ENCODE peak calls at places on chromosomes 1 and 21, in four cellular contexts. One of them, this sample, is unnamed.

GRCh38 chr1:227797612-227798011 is 17.9 kb upstream of the PRSS38 start:
- DNase-seq in endothelial cell: no peak
- DNase-seq in A549: no peak
- DNase-seq in GM20000: no peak
- DNase-seq in this sample: no peak

GRCh38 chr1:52056937-52057231 is 789 bp downstream of the BTF3L4 start:
- DNase-seq in endothelial cell: no peak
- DNase-seq in GM20000: no peak
- DNase-seq in A549: no peak
- DNase-seq in this sample: no peak

GRCh38 chr1:100292711-100293110 is 26.7 kb downstream of the RTCA start:
- DNase-seq in GM20000: no peak
- DNase-seq in A549: no peak
- DNase-seq in endothelial cell: no peak
- DNase-seq in this sample: no peak

GRCh38 chr1:207282049-207282448 is 39.4 kb upstream of the CD55 start:
- DNase-seq in A549: no peak
- DNase-seq in endothelial cell: no peak
- DNase-seq in GM20000: no peak
- DNase-seq in this sample: no peak

GRCh38 chr1:234608720-234609527 is 1.1 kb downstream of the IRF2BP2 start:
- DNase-seq in A549: peak
- DNase-seq in endothelial cell: peak
- DNase-seq in GM20000: peak
- DNase-seq in this sample: peak

GRCh38 chr1:234546890-234547788 is 62.8 kb downstream of the IRF2BP2 start:
- DNase-seq in endothelial cell: no peak
- DNase-seq in A549: no peak
- DNase-seq in GM20000: no peak
- DNase-seq in this sample: no peak

GRCh38 chr1:199619202-199619601 is 408.3 kb upstream of the NR5A2 start:
- DNase-seq in endothelial cell: no peak
- DNase-seq in GM20000: no peak
- DNase-seq in A549: no peak
- DNase-seq in this sample: no peak

GRCh38 chr1:15557594-15557993 is 27.3 kb downstream of the AGMAT start:
- DNase-seq in endothelial cell: no peak
- DNase-seq in GM20000: no peak
- DNase-seq in A549: no peak
- DNase-seq in this sample: no peak

GRCh38 chr1:195714248-195714647 is 894.0 kb downstream of the KCNT2 start:
- DNase-seq in endothelial cell: no peak
- DNase-seq in GM20000: no peak
- DNase-seq in A549: no peak
- DNase-seq in this sample: no peak

GRCh38 chr1:8437286-8437685 is 119.4 kb downstream of the SLC45A1 start:
- DNase-seq in A549: no peak
- DNase-seq in endothelial cell: no peak
- DNase-seq in GM20000: no peak
- DNase-seq in this sample: no peak

GRCh38 chr1:63442141-63442475 is 74.7 kb downstream of the ALG6 start:
- DNase-seq in A549: no peak
- DNase-seq in endothelial cell: no peak
- DNase-seq in GM20000: no peak
- DNase-seq in this sample: no peak

GRCh38 chr21:46226920-46227599 is 1.5 kb downstream of the LSS start:
- DNase-seq in endothelial cell: no peak
- DNase-seq in GM20000: peak
- DNase-seq in A549: no peak
- DNase-seq in this sample: peak

GRCh38 chr1:56910441-56910985 is 55.3 kb downstream of the C8B start:
- DNase-seq in A549: no peak
- DNase-seq in endothelial cell: no peak
- DNase-seq in GM20000: no peak
- DNase-seq in this sample: no peak

GRCh38 chr21:39220150-39220549 is 36.9 kb upstream of the PSMG1 start:
- DNase-seq in GM20000: no peak
- DNase-seq in A549: no peak
- DNase-seq in endothelial cell: no peak
- DNase-seq in this sample: no peak

GRCh38 chr1:240946926-240947325 is 335.0 kb upstream of the GREM2 start:
- DNase-seq in endothelial cell: peak
- DNase-seq in A549: peak
- DNase-seq in GM20000: peak
- DNase-seq in this sample: peak

GRCh38 chr1:159946242-159947187 is 1.1 kb upstream of the IGSF9 start:
- DNase-seq in A549: no peak
- DNase-seq in GM20000: peak
- DNase-seq in endothelial cell: no peak
- DNase-seq in this sample: no peak

DNA sequence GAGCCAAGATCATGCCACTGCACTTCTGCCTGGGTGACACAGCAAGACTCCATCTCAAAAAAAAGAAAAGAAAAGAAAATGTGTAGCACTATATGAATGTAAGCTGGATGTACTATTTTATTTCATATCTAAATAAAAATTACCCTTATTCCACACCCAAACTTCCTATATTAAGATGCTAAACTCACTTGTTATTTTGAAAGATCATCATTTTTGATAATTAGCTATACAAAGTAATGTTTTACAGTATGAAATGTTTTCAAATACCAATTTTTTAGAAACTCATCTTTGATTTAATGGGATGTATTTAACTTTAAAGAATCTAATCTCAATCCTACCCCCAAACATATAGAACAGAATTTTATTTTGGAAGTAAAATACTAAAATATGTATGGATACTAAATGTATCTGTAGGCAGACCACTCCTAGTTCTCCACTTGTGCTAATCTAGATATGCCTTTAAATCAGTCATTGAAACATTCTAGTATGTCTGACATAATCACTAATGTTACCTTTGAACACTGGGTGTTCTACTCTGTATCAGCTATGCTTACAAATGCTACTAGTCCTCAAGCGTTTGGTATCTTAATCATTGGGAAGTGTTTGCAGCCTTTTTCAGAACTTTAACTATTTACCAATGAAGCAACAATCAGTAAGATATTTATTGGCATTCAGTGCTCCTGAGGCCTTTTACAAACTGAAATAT is 12.9 kb downstream of the MIER1 start:
- DNase-seq in A549: no peak
- DNase-seq in endothelial cell: no peak
- DNase-seq in GM20000: no peak
- DNase-seq in this sample: no peak
- TF ChIP-seq CTCF in A549: no peak
- TF ChIP-seq CTCF in endothelial cell: no peak
- TF ChIP-seq CTCF in GM20000: no peak
- TF ChIP-seq CTCF in this sample: no peak

DNA sequence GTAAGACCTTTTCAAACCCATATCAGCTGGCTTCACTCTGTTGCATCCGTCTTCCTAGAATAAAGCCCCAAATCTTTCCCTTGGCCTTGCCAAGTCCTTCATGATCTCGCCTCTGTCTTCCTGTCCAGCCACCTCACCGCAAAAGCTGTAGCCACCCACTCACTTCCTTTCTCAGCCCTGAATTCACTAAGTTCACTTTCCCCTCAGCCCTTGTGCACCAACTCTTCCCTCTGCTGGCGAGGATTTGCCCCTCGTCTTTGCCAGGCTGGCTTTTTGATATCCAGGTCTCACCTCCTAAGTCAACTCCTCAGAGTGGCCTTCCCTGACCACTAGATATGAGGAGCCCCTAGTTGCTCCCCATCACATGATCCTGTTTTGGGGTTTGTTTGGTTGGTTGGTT is 3.9 kb upstream of the COL16A1 start:
- DNase-seq in GM20000: peak
- DNase-seq in A549: no peak
- DNase-seq in endothelial cell: no peak
- DNase-seq in this sample: peak
- TF ChIP-seq CTCF in GM20000: peak
- TF ChIP-seq CTCF in A549: no peak
- TF ChIP-seq CTCF in endothelial cell: no peak
- TF ChIP-seq CTCF in this sample: peak

GRCh38 chr1:114671011-114671938 is 1.4 kb upstream of the DENND2C start:
- DNase-seq in A549: peak
- DNase-seq in endothelial cell: no peak
- DNase-seq in GM20000: peak
- DNase-seq in this sample: peak
- TF ChIP-seq CTCF in A549: peak
- TF ChIP-seq CTCF in endothelial cell: peak
- TF ChIP-seq CTCF in GM20000: no peak
- TF ChIP-seq CTCF in this sample: peak

DNA sequence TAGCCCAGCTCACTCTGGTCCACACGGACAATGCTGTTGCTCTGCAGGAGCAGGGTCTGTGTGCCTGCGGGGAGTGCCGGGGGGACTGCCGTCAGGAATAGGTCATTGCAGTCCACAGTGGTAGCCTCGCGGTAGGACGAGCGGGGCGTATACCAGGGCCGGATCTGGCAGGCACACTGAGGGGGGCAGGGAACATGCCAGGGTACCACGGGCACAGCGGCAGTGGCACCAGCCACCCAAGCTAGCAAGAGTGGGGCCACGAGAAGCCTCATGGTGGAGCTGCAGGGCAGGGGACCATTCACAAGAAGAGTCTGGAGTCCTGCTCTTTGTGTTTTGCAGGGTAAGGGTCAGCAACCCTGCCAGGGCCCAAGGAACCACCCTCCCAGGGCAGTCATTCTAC is 65.8 kb downstream of the LRRN2 start:
- DNase-seq in GM20000: no peak
- DNase-seq in A549: no peak
- DNase-seq in endothelial cell: no peak
- DNase-seq in this sample: no peak
- TF ChIP-seq CTCF in GM20000: no peak
- TF ChIP-seq CTCF in A549: no peak
- TF ChIP-seq CTCF in endothelial cell: no peak
- TF ChIP-seq CTCF in this sample: no peak

DNA sequence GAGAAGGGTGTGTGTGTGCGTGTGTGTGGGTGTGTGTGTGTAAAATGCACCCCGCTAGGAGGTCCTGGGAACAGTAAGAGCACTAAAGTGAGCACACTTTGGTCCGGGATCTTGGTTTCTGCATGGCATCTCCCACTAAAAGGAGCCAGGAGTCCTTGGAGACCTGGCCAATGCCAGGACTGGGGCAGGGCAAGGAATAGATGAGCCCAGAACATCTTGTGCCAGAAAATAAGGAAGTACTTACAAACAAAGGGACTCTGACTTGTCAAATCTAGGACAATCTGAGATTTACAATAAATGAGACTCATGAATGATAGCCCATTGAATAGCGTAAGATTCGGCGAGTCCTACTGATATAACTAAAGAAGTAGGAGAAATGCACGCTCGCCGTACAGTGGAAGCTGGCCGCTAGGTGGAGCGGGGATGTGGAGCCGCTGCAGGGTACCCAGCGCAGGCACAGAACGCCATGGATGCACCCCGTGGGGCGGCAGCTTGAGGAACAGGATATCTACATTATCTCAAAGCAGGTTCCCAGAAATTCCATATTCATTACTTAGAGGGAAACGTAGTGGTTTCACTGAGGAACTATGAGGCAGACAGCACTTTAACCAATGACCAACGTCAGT is 7.1 kb downstream of the SLC37A1 start:
- DNase-seq in endothelial cell: peak
- DNase-seq in GM20000: no peak
- DNase-seq in A549: no peak
- DNase-seq in this sample: no peak
- TF ChIP-seq CTCF in endothelial cell: peak
- TF ChIP-seq CTCF in GM20000: no peak
- TF ChIP-seq CTCF in A549: no peak
- TF ChIP-seq CTCF in this sample: no peak

GRCh38 chr1:111556318-111557037 is 53.0 kb upstream of the ADORA3 start:
- DNase-seq in endothelial cell: no peak
- DNase-seq in GM20000: no peak
- DNase-seq in A549: no peak
- DNase-seq in this sample: no peak
- TF ChIP-seq CTCF in endothelial cell: no peak
- TF ChIP-seq CTCF in GM20000: no peak
- TF ChIP-seq CTCF in A549: no peak
- TF ChIP-seq CTCF in this sample: no peak

GRCh38 chr1:25083481-25084345 is 148.6 kb downstream of the SYF2 start:
- DNase-seq in A549: no peak
- DNase-seq in GM20000: no peak
- DNase-seq in endothelial cell: no peak
- DNase-seq in this sample: no peak

GRCh38 chr1:25082216-25082899 is 149.9 kb downstream of the SYF2 start:
- DNase-seq in A549: no peak
- DNase-seq in endothelial cell: no peak
- DNase-seq in GM20000: no peak
- DNase-seq in this sample: no peak

GRCh38 chr1:25082995-25083394 is 149.3 kb downstream of the SYF2 start:
- DNase-seq in GM20000: no peak
- DNase-seq in A549: no peak
- DNase-seq in endothelial cell: no peak
- DNase-seq in this sample: no peak

GRCh38 chr1:25080294-25081209 is 150.5 kb upstream of the RUNX3 start:
- DNase-seq in GM20000: no peak
- DNase-seq in A549: peak
- DNase-seq in endothelial cell: no peak
- DNase-seq in this sample: no peak

GRCh38 chr1:25081496-25081895 is 150.8 kb downstream of the SYF2 start:
- DNase-seq in endothelial cell: no peak
- DNase-seq in GM20000: no peak
- DNase-seq in A549: no peak
- DNase-seq in this sample: no peak
- TF ChIP-seq CTCF in endothelial cell: no peak
- TF ChIP-seq CTCF in GM20000: no peak
- TF ChIP-seq CTCF in A549: no peak
- TF ChIP-seq CTCF in this sample: no peak

GRCh38 chr1:7224644-7225043 is 439.4 kb downstream of the CAMTA1 start:
- DNase-seq in A549: peak
- DNase-seq in endothelial cell: peak
- DNase-seq in GM20000: no peak
- DNase-seq in this sample: no peak
- TF ChIP-seq CTCF in A549: no peak
- TF ChIP-seq CTCF in endothelial cell: no peak
- TF ChIP-seq CTCF in GM20000: no peak
- TF ChIP-seq CTCF in this sample: no peak